ENCODE peak calls at places on chromosome 9, in four cellular contexts. A, E, R and C are unnamed samples.

GRCh38 chr9:69975681-69976080 is 68.0 kb upstream of the MAMDC2 start:
- DNase-seq in A (no peak), E (no peak), R (no peak), C (no peak)

GRCh38 chr9:89422151-89422918 is 75.6 kb downstream of the SEMA4D start:
- DNase-seq in A (no peak), E (peak; percentile 74), R (peak; percentile 64), C (no peak)

GRCh38 chr9:129336601-129337286 is 158.7 kb upstream of the IER5L start:
- DNase-seq in A (peak; percentile 72), E (peak; percentile 30), R (peak; percentile 64), C (peak; percentile 72)

GRCh38 chr9:100425758-100426157 is 1.2 kb upstream of the MSANTD3 start:
- DNase-seq in A (no peak), E (no peak), R (no peak), C (no peak)

GRCh38 chr9:133571896-133572595 is 37.1 kb downstream of the FAM163B start:
- DNase-seq in A (no peak), E (no peak), R (no peak), C (no peak)

GRCh38 chr9:20253635-20254034 is 368.7 kb downstream of the MLLT3 start:
- DNase-seq in A (no peak), E (no peak), R (no peak), C (no peak)

GRCh38 chr9:81182421-81182820 is 506.9 kb downstream of the TLE1 start:
- DNase-seq in A (no peak), E (no peak), R (no peak), C (no peak)

GRCh38 chr9:132538071-132538470 is 44.3 kb upstream of the BARHL1 start:
- DNase-seq in A (no peak), E (no peak), R (no peak), C (no peak)

GRCh38 chr9:21334969-21335632 is at the start of gene KLHL9:
- DNase-seq in A (peak; percentile 85), E (peak; percentile 78), R (peak; percentile 96), C (peak; percentile 80)

GRCh38 chr9:89149726-89150125 is 28.9 kb downstream of the SHC3 start:
- DNase-seq in A (no peak), E (no peak), R (no peak), C (peak; percentile 39)

GRCh38 chr9:89411759-89412158 is 86.2 kb downstream of the SEMA4D start:
- DNase-seq in A (no peak), E (no peak), R (no peak), C (no peak)

GRCh38 chr9:129697956-129698757 is 32.7 kb downstream of the PRRX2 start:
- DNase-seq in A (no peak), E (peak; percentile 8), R (no peak), C (no peak)

GRCh38 chr9:27529316-27530278 is at the start of gene MOB3B:
- DNase-seq in A (peak; percentile 86), E (peak; percentile 80), R (peak; percentile 87), C (peak; percentile 75)

GRCh38 chr9:76962732-76963131 is 56.7 kb upstream of the FOXB2 start:
- DNase-seq in A (no peak), E (no peak), R (no peak), C (no peak)

GRCh38 chr9:136623016-136623848 is 39.5 kb upstream of the EGFL7 start:
- DNase-seq in A (no peak), E (no peak), R (no peak), C (no peak)